ENCODE peak calls at places on chromosomes 6 and 20, in four cellular contexts. One of them, this sample, is unnamed.

GRCh38 chr20:20663841-20664240 is 48.6 kb downstream of the RALGAPA2 start:
- DNase-seq in H9: no peak
- DNase-seq in NCI-H748 treated with DMSO at 0.1 percent for 48 hours: no peak
- DNase-seq in CD8-positive, alpha-beta memory T cell: no peak
- DNase-seq in this sample: no peak

GRCh38 chr6:30169658-30170614 is 6.6 kb downstream of the TRIM15 start:
- DNase-seq in CD8-positive, alpha-beta memory T cell: peak
- DNase-seq in H9: no peak
- DNase-seq in NCI-H748 treated with DMSO at 0.1 percent for 48 hours: peak
- DNase-seq in this sample: peak

GRCh38 chr6:143110572-143110971 is 49.9 kb downstream of the AIG1 start:
- DNase-seq in CD8-positive, alpha-beta memory T cell: no peak
- DNase-seq in NCI-H748 treated with DMSO at 0.1 percent for 48 hours: no peak
- DNase-seq in H9: no peak
- DNase-seq in this sample: no peak

GRCh38 chr6:10033223-10033829 is 381.5 kb downstream of the TFAP2A start:
- DNase-seq in NCI-H748 treated with DMSO at 0.1 percent for 48 hours: peak
- DNase-seq in H9: no peak
- DNase-seq in CD8-positive, alpha-beta memory T cell: no peak
- DNase-seq in this sample: peak

GRCh38 chr6:143027058-143027457 is 33.6 kb upstream of the AIG1 start:
- DNase-seq in H9: peak
- DNase-seq in CD8-positive, alpha-beta memory T cell: peak
- DNase-seq in NCI-H748 treated with DMSO at 0.1 percent for 48 hours: no peak
- DNase-seq in this sample: peak

GRCh38 chr6:134830945-134831344 is 119.0 kb downstream of the ALDH8A1 start:
- DNase-seq in CD8-positive, alpha-beta memory T cell: no peak
- DNase-seq in NCI-H748 treated with DMSO at 0.1 percent for 48 hours: peak
- DNase-seq in H9: no peak
- DNase-seq in this sample: peak

GRCh38 chr6:117477988-117478852 is 4.3 kb upstream of the DCBLD1 start:
- DNase-seq in CD8-positive, alpha-beta memory T cell: peak
- DNase-seq in H9: peak
- DNase-seq in NCI-H748 treated with DMSO at 0.1 percent for 48 hours: no peak
- DNase-seq in this sample: no peak

GRCh38 chr20:25233016-25233772 is 14.7 kb upstream of the PYGB start:
- DNase-seq in H9: no peak
- DNase-seq in CD8-positive, alpha-beta memory T cell: no peak
- DNase-seq in NCI-H748 treated with DMSO at 0.1 percent for 48 hours: peak
- DNase-seq in this sample: peak

GRCh38 chr6:30855429-30856069 is 28.8 kb upstream of the DDR1 start:
- DNase-seq in CD8-positive, alpha-beta memory T cell: no peak
- DNase-seq in H9: no peak
- DNase-seq in NCI-H748 treated with DMSO at 0.1 percent for 48 hours: no peak
- DNase-seq in this sample: no peak

GRCh38 chr20:4893709-4894108 is 107.6 kb downstream of the SLC23A2 start:
- DNase-seq in H9: no peak
- DNase-seq in CD8-positive, alpha-beta memory T cell: no peak
- DNase-seq in NCI-H748 treated with DMSO at 0.1 percent for 48 hours: no peak
- DNase-seq in this sample: no peak

GRCh38 chr6:36715469-36715868 is 17.8 kb downstream of the RAB44 start:
- DNase-seq in H9: no peak
- DNase-seq in NCI-H748 treated with DMSO at 0.1 percent for 48 hours: no peak
- DNase-seq in CD8-positive, alpha-beta memory T cell: no peak
- DNase-seq in this sample: no peak

GRCh38 chr6:136962661-136963060 is 40.6 kb downstream of the SLC35D3 start:
- DNase-seq in H9: peak
- DNase-seq in NCI-H748 treated with DMSO at 0.1 percent for 48 hours: peak
- DNase-seq in CD8-positive, alpha-beta memory T cell: no peak
- DNase-seq in this sample: no peak

GRCh38 chr20:25012616-25013189 is 20.2 kb upstream of the APMAP start:
- DNase-seq in NCI-H748 treated with DMSO at 0.1 percent for 48 hours: no peak
- DNase-seq in H9: no peak
- DNase-seq in CD8-positive, alpha-beta memory T cell: no peak
- DNase-seq in this sample: no peak